ENCODE peak calls at places on chromosomes 2 and 18, in four cellular contexts. L is CD8-positive, alpha-beta memory T cell; J is tibial nerve; Y is WERI-Rb-1. I is an unnamed sample.
A peak's percentile ranks its signal among the peaks of the same experiment; 100 is the strongest.

GRCh38 chr2:210663574-210663973 is 107.2 kb downstream of the CPS1 start:
- DNase-seq in L (no peak), J (no peak), Y (peak; percentile 39), I (no peak)

GRCh38 chr2:127165539-127165935 is 54.6 kb downstream of the CYP27C1 start:
- DNase-seq in L (no peak), J (no peak), Y (no peak), I (no peak)

GRCh38 chr2:127155901-127156300 is 48.9 kb upstream of the BIN1 start:
- DNase-seq in L (no peak), J (no peak), Y (no peak), I (no peak)

GRCh38 chr2:39968037-39968436 is 189.0 kb upstream of the THUMPD2 start:
- DNase-seq in L (no peak), J (no peak), Y (no peak), I (no peak)

GRCh38 chr2:219766658-219767057 is 139.2 kb downstream of the SLC4A3 start:
- DNase-seq in L (no peak), J (no peak), Y (no peak), I (no peak)

GRCh38 chr18:62027914-62028520 is 135.2 kb upstream of the RNF152 start:
- DNase-seq in L (no peak), J (no peak), Y (no peak), I (no peak)

GRCh38 chr18:14053661-14054060 is 78.6 kb downstream of the ZNF519 start:
- DNase-seq in L (no peak), J (no peak), Y (no peak), I (no peak)

GRCh38 chr2:226080323-226080722 is 680.8 kb downstream of the NYAP2 start:
- DNase-seq in L (no peak), J (no peak), Y (no peak), I (no peak)

GRCh38 chr2:150169230-150169629 is 318.2 kb downstream of the RND3 start:
- DNase-seq in L (no peak), J (no peak), Y (no peak), I (no peak)

GRCh38 chr18:54303408-54303807 is 34.1 kb downstream of the POLI start:
- DNase-seq in L (no peak), J (no peak), Y (no peak), I (no peak)

GRCh38 chr2:11805920-11806319 is 59.5 kb downstream of the LPIN1 start:
- DNase-seq in L (no peak), J (no peak), Y (no peak), I (no peak)

GRCh38 chr18:984004-984403 is 79.3 kb downstream of the ADCYAP1 start:
- DNase-seq in L (no peak), J (no peak), Y (no peak), I (no peak)

GRCh38 chr2:205218056-205218455 is 464.2 kb upstream of the NRP2 start:
- DNase-seq in L (no peak), J (no peak), Y (no peak), I (no peak)

GRCh38 chr2:74553892-74554820 is at the start of the genes DOK1 and LOXL3:
- DNase-seq in L (peak; percentile 79), J (peak; percentile 73), Y (peak; percentile 95), I (peak; percentile 79)

GRCh38 chr2:174332607-174333001 is 2.1 kb upstream of the SP9 start:
- DNase-seq in L (no peak), J (no peak), Y (peak; percentile 87), I (no peak)

GRCh38 chr2:4745596-4745995 is 946.6 kb upstream of the SOX11 start:
- DNase-seq in L (no peak), J (no peak), Y (no peak), I (no peak)

GRCh38 chr2:231204146-231204545 is 5.7 kb downstream of the ARMC9 start:
- DNase-seq in L (no peak), J (no peak), Y (no peak), I (no peak)

GRCh38 chr2:41475959-41476358 is 571.9 kb upstream of the PKDCC start:
- DNase-seq in L (no peak), J (no peak), Y (no peak), I (no peak)

GRCh38 chr2:241620419-241620769 is 16.6 kb downstream of the THAP4 start:
- DNase-seq in L (no peak), J (no peak), Y (no peak), I (no peak)

GRCh38 chr2:59066787-59067399 is 825.8 kb upstream of the FANCL start:
- DNase-seq in L (no peak), J (no peak), Y (no peak), I (no peak)

GRCh38 chr2:112910219-112910618 is 746 bp upstream of the IL37 start:
- DNase-seq in L (no peak), J (no peak), Y (no peak), I (no peak)

GRCh38 chr2:98757904-98758421 is 27.0 kb upstream of the MGAT4A start:
- DNase-seq in L (peak; percentile 66), J (peak; percentile 26), Y (no peak), I (peak; percentile 62)

GRCh38 chr18:36693931-36694661 is 134.7 kb downstream of the TPGS2 start:
- DNase-seq in L (no peak), J (no peak), Y (peak; percentile 55), I (no peak)

GRCh38 chr2:178287652-178288344 is 93.5 kb downstream of the OSBPL6 start:
- DNase-seq in L (no peak), J (no peak), Y (no peak), I (no peak)

GRCh38 chr2:120736202-120736954 is 710 bp downstream of the GLI2 start:
- DNase-seq in L (no peak), J (no peak), Y (peak; percentile 38), I (no peak)

GRCh38 chr2:235570256-235570655 is 76.4 kb downstream of the AGAP1 start:
- DNase-seq in L (no peak), J (no peak), Y (no peak), I (no peak)

GRCh38 chr2:97699765-97700444 is 13.5 kb upstream of the ZAP70 start:
- DNase-seq in L (peak; percentile 47), J (no peak), Y (peak; percentile 86), I (peak; percentile 47)

GRCh38 chr2:237289134-237289533 is 124.8 kb downstream of the COL6A3 start:
- DNase-seq in L (no peak), J (no peak), Y (no peak), I (no peak)

GRCh38 chr2:35787302-35788031 is 568.1 kb upstream of the CRIM1 start:
- DNase-seq in L (no peak), J (no peak), Y (no peak), I (no peak)

GRCh38 chr2:74991977-74992376 is 33.5 kb downstream of the POLE4 start:
- DNase-seq in L (no peak), J (no peak), Y (no peak), I (no peak)

GRCh38 chr2:181953773-181954537 is 31.7 kb upstream of the PPP1R1C start:
- DNase-seq in L (peak; percentile 34), J (peak; percentile 25), Y (peak; percentile 74), I (peak; percentile 45)

GRCh38 chr2:53131416-53131815 is 636.2 kb upstream of the CHAC2 start:
- DNase-seq in L (no peak), J (no peak), Y (no peak), I (no peak)

GRCh38 chr18:9137168-9138066 is 836 bp downstream of the ANKRD12 start:
- DNase-seq in L (peak; percentile 76), J (peak; percentile 22), Y (peak; percentile 62), I (peak; percentile 74)

GRCh38 chr2:217799553-217800432 is 203.0 kb downstream of the TNS1 start:
- DNase-seq in L (no peak), J (no peak), Y (no peak), I (no peak)

GRCh38 chr2:217798743-217799552 is 203.8 kb downstream of the TNS1 start:
- DNase-seq in L (no peak), J (no peak), Y (no peak), I (no peak)

GRCh38 chr2:217797661-217798069 is 205.1 kb downstream of the TNS1 start:
- DNase-seq in L (no peak), J (no peak), Y (no peak), I (no peak)

GRCh38 chr2:217797170-217797569 is 205.6 kb downstream of the TNS1 start:
- DNase-seq in L (no peak), J (no peak), Y (no peak), I (no peak)

DNA sequence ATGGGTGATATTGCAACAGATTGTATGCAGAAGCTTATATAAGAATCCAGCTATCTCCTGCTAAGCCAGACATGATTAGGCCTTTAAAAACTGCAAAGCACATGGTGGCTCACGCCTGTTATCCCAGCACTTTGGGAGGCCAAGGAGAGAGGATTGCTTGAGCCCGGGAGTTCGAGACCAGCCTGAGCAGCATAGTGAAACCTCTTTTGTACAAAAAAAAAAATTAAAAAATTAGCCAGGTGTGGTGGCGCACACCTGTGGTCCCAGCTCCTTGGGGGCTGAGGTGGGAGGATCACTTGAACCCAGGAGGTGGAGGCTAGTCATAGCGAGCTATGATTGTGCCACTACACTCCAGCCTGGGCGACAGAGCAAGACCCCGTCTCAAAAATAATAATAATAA is 204.6 kb downstream of the TNS1 start:
- DNase-seq in L (no peak), J (no peak), Y (no peak), I (no peak)
- H3K27ac ChIP-seq in L (no peak overlapping the region), J (peak overlapping the region; percentile 84), Y (no peak overlapping the region), I (no peak overlapping the region)

DNA sequence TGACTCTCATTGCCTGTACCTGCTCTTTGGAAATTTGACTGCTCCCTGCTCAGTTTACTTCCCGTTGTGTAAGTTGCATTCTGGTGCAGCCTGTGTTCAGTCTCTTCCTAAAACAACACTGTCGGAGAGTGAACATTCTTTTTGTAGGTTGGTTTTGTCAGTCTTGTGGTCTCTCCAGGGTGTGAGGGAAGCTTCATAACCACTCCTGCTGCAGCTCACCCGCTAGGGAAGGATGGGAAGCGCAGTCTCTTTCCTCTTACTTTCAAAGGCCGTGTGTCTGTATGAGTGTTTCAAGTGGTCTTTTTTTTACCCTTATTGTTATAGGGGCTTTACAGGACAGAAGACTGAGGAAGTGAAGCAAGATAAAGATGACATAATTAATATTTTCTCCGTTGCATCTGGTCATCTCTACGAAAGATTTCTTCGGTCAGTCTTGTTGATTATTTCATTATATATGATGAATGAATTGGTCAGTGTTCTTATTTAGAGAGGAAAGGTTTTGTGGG is 87.2 kb downstream of the UGGT1 start:
- DNase-seq in L (no peak), J (no peak), Y (no peak), I (no peak)
- H3K27ac ChIP-seq in L (no peak overlapping the region), J (no peak overlapping the region), Y (no peak overlapping the region), I (no peak overlapping the region)

DNA sequence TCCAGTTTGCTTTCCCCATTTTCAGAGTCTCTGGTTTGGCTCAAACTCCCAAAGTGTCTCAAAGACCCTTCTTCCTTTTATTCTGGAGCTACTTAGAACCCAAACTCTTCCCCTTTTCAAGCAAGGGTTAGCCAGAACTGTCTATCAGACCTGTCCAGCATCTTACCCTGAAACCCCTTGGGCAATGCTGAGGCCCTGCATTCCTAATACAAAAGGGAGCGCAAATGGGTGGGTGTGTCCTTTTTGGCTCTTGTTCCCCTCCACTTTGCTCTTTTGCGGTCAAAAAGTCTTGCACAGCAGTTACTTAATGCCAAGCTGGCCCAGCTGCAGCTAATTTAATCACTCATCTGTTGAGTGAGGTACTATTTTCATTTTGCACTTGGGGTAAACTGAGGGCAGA is 231.2 kb upstream of the FOSL2 start:
- DNase-seq in L (no peak), J (no peak), Y (no peak), I (no peak)
- H3K27ac ChIP-seq in L (no peak overlapping the region), J (peak overlapping the region; percentile 40), Y (no peak overlapping the region), I (no peak overlapping the region)

GRCh38 chr18:26546170-26546874 is 2.0 kb downstream of the KCTD1 start:
- DNase-seq in L (no peak), J (no peak), Y (no peak), I (no peak)
- H3K27ac ChIP-seq in L (no peak overlapping the region), J (peak overlapping the region; percentile 95), Y (no peak overlapping the region), I (no peak overlapping the region)